ENCODE peak calls at places on chromosomes 1 and 21, in seven cellular contexts. One of them, this sample, is unnamed. For H3K4me1, the result is how much of the 10 kb centered on the place peaks cover.

GRCh38 chr1:154583691-154584212 is 16.2 kb downstream of the CHRNB2 start:
- DNase-seq in BE2C: peak
- DNase-seq in psoas muscle: no peak
- DNase-seq in SK-N-SH: no peak
- DNase-seq in right cardiac atrium: no peak
- DNase-seq in spleen: no peak
- DNase-seq in fibroblast of lung: peak
- DNase-seq in this sample: no peak

GRCh38 chr21:33433001-33433400 is 29.8 kb downstream of the IFNGR2 start:
- DNase-seq in spleen: no peak
- DNase-seq in SK-N-SH: no peak
- DNase-seq in psoas muscle: no peak
- DNase-seq in right cardiac atrium: no peak
- DNase-seq in fibroblast of lung: no peak
- DNase-seq in BE2C: no peak
- DNase-seq in this sample: no peak

GRCh38 chr1:244751271-244751895 is 84.1 kb upstream of the COX20 start:
- DNase-seq in fibroblast of lung: no peak
- DNase-seq in spleen: no peak
- DNase-seq in SK-N-SH: no peak
- DNase-seq in right cardiac atrium: no peak
- DNase-seq in psoas muscle: no peak
- DNase-seq in BE2C: no peak
- DNase-seq in this sample: no peak

GRCh38 chr21:46585191-46585953 is 19.5 kb downstream of the S100B start:
- DNase-seq in spleen: no peak
- DNase-seq in right cardiac atrium: no peak
- DNase-seq in fibroblast of lung: no peak
- DNase-seq in BE2C: peak
- DNase-seq in SK-N-SH: no peak
- DNase-seq in psoas muscle: no peak
- DNase-seq in this sample: no peak

GRCh38 chr1:100100202-100100601 is 32.5 kb downstream of the SASS6 start:
- DNase-seq in SK-N-SH: no peak
- DNase-seq in BE2C: no peak
- DNase-seq in fibroblast of lung: peak
- DNase-seq in spleen: no peak
- DNase-seq in psoas muscle: no peak
- DNase-seq in right cardiac atrium: no peak
- DNase-seq in this sample: no peak

GRCh38 chr1:931380-932177 is 7.9 kb downstream of the SAMD11 start:
- DNase-seq in spleen: no peak
- DNase-seq in right cardiac atrium: no peak
- DNase-seq in psoas muscle: no peak
- DNase-seq in SK-N-SH: no peak
- DNase-seq in BE2C: no peak
- DNase-seq in fibroblast of lung: no peak
- DNase-seq in this sample: no peak

GRCh38 chr1:22340873-22341272 is 110.8 kb upstream of the ZBTB40 start:
- DNase-seq in fibroblast of lung: no peak
- DNase-seq in BE2C: no peak
- DNase-seq in psoas muscle: no peak
- DNase-seq in SK-N-SH: no peak
- DNase-seq in right cardiac atrium: no peak
- DNase-seq in spleen: no peak
- DNase-seq in this sample: no peak

GRCh38 chr21:31623664-31624063 is 35.8 kb upstream of the SOD1 start:
- DNase-seq in spleen: no peak
- DNase-seq in right cardiac atrium: no peak
- DNase-seq in psoas muscle: no peak
- DNase-seq in SK-N-SH: no peak
- DNase-seq in fibroblast of lung: no peak
- DNase-seq in BE2C: no peak
- DNase-seq in this sample: no peak

GRCh38 chr1:113091988-113092602 is 19.1 kb downstream of the LRIG2 start:
- DNase-seq in BE2C: no peak
- DNase-seq in psoas muscle: no peak
- DNase-seq in spleen: no peak
- DNase-seq in fibroblast of lung: no peak
- DNase-seq in SK-N-SH: no peak
- DNase-seq in right cardiac atrium: no peak
- DNase-seq in this sample: no peak

GRCh38 chr1:38038836-38039235 is 7.8 kb downstream of the POU3F1 start:
- DNase-seq in BE2C: no peak
- DNase-seq in SK-N-SH: no peak
- DNase-seq in psoas muscle: no peak
- DNase-seq in spleen: no peak
- DNase-seq in fibroblast of lung: peak
- DNase-seq in right cardiac atrium: no peak
- DNase-seq in this sample: no peak

GRCh38 chr1:158506369-158506987 is 34.5 kb downstream of the OR10R2 start:
- DNase-seq in SK-N-SH: peak
- DNase-seq in BE2C: peak
- DNase-seq in spleen: no peak
- DNase-seq in right cardiac atrium: peak
- DNase-seq in psoas muscle: no peak
- DNase-seq in fibroblast of lung: no peak
- DNase-seq in this sample: peak

GRCh38 chr1:178418284-178418955 is 78.3 kb downstream of the CLEC20A start:
- DNase-seq in fibroblast of lung: no peak
- DNase-seq in spleen: no peak
- DNase-seq in psoas muscle: no peak
- DNase-seq in SK-N-SH: no peak
- DNase-seq in right cardiac atrium: no peak
- DNase-seq in BE2C: no peak
- DNase-seq in this sample: no peak

GRCh38 chr1:24385160-24385939 is 28.2 kb downstream of the STPG1 start:
- DNase-seq in fibroblast of lung: peak
- DNase-seq in SK-N-SH: no peak
- DNase-seq in right cardiac atrium: no peak
- DNase-seq in psoas muscle: no peak
- DNase-seq in spleen: no peak
- DNase-seq in BE2C: no peak
- DNase-seq in this sample: peak

GRCh38 chr1:8992936-8993687 is 33.1 kb downstream of the SLC2A7 start:
- DNase-seq in spleen: no peak
- DNase-seq in psoas muscle: no peak
- DNase-seq in SK-N-SH: no peak
- DNase-seq in fibroblast of lung: no peak
- DNase-seq in right cardiac atrium: no peak
- DNase-seq in BE2C: no peak
- DNase-seq in this sample: no peak

GRCh38 chr21:43315244-43316137 is 111.4 kb downstream of the SIK1 start:
- DNase-seq in spleen: no peak
- DNase-seq in fibroblast of lung: no peak
- DNase-seq in SK-N-SH: no peak
- DNase-seq in right cardiac atrium: peak
- DNase-seq in psoas muscle: peak
- DNase-seq in BE2C: no peak
- DNase-seq in this sample: no peak

GRCh38 chr1:32992489-32993214 is 28.0 kb upstream of the RNF19B start:
- DNase-seq in fibroblast of lung: peak
- DNase-seq in right cardiac atrium: peak
- DNase-seq in spleen: peak
- DNase-seq in psoas muscle: peak
- DNase-seq in BE2C: peak
- DNase-seq in SK-N-SH: no peak
- DNase-seq in this sample: no peak

GRCh38 chr1:41666991-41667631 is 182.6 kb upstream of the EDN2 start:
- DNase-seq in BE2C: no peak
- DNase-seq in right cardiac atrium: no peak
- DNase-seq in spleen: peak
- DNase-seq in SK-N-SH: no peak
- DNase-seq in psoas muscle: no peak
- DNase-seq in fibroblast of lung: peak
- DNase-seq in this sample: no peak

GRCh38 chr1:17842686-17843085 is 87.6 kb downstream of the ACTL8 start:
- DNase-seq in right cardiac atrium: no peak
- DNase-seq in BE2C: no peak
- DNase-seq in SK-N-SH: no peak
- DNase-seq in fibroblast of lung: no peak
- DNase-seq in spleen: no peak
- DNase-seq in psoas muscle: no peak
- DNase-seq in this sample: no peak

GRCh38 chr1:157806431-157807149 is 13.3 kb downstream of the FCRL1 start:
- DNase-seq in SK-N-SH: no peak
- DNase-seq in spleen: peak
- DNase-seq in psoas muscle: no peak
- DNase-seq in fibroblast of lung: no peak
- DNase-seq in right cardiac atrium: peak
- DNase-seq in BE2C: no peak
- DNase-seq in this sample: no peak

GRCh38 chr1:17588048-17588781 is 48.7 kb downstream of the ARHGEF10L start:
- DNase-seq in SK-N-SH: peak
- DNase-seq in psoas muscle: peak
- DNase-seq in fibroblast of lung: peak
- DNase-seq in spleen: no peak
- DNase-seq in right cardiac atrium: peak
- DNase-seq in BE2C: peak
- DNase-seq in this sample: no peak

GRCh38 chr1:171852273-171852672 is 11.0 kb downstream of the DNM3 start:
- DNase-seq in fibroblast of lung: peak
- DNase-seq in right cardiac atrium: no peak
- DNase-seq in SK-N-SH: no peak
- DNase-seq in BE2C: no peak
- DNase-seq in spleen: no peak
- DNase-seq in psoas muscle: no peak
- DNase-seq in this sample: no peak

GRCh38 chr1:26704629-26705028 is 8.8 kb downstream of the ARID1A start:
- DNase-seq in SK-N-SH: no peak
- DNase-seq in right cardiac atrium: peak
- DNase-seq in BE2C: no peak
- DNase-seq in fibroblast of lung: no peak
- DNase-seq in spleen: no peak
- DNase-seq in psoas muscle: no peak
- DNase-seq in this sample: no peak

GRCh38 chr1:26703466-26703865 is 7.7 kb downstream of the ARID1A start:
- DNase-seq in psoas muscle: no peak
- DNase-seq in right cardiac atrium: no peak
- DNase-seq in SK-N-SH: no peak
- DNase-seq in spleen: no peak
- DNase-seq in BE2C: no peak
- DNase-seq in fibroblast of lung: no peak
- DNase-seq in this sample: no peak

GRCh38 chr1:26705788-26706237 is 10.0 kb downstream of the ARID1A start:
- DNase-seq in fibroblast of lung: peak
- DNase-seq in right cardiac atrium: no peak
- DNase-seq in BE2C: no peak
- DNase-seq in SK-N-SH: no peak
- DNase-seq in spleen: no peak
- DNase-seq in psoas muscle: no peak
- DNase-seq in this sample: no peak

GRCh38 chr1:26702680-26703038 is 6.8 kb downstream of the ARID1A start:
- DNase-seq in fibroblast of lung: no peak
- DNase-seq in psoas muscle: no peak
- DNase-seq in right cardiac atrium: no peak
- DNase-seq in SK-N-SH: no peak
- DNase-seq in BE2C: no peak
- DNase-seq in spleen: no peak
- DNase-seq in this sample: no peak

GRCh38 chr1:26706315-26706714 is 10.5 kb downstream of the ARID1A start:
- DNase-seq in fibroblast of lung: no peak
- DNase-seq in right cardiac atrium: no peak
- DNase-seq in SK-N-SH: no peak
- DNase-seq in spleen: no peak
- DNase-seq in psoas muscle: no peak
- DNase-seq in BE2C: no peak
- DNase-seq in this sample: no peak
- H3K4me1 ChIP-seq in fibroblast of lung: under half
- H3K4me1 ChIP-seq in right cardiac atrium: under half
- H3K4me1 ChIP-seq in SK-N-SH: half or more
- H3K4me1 ChIP-seq in spleen: half or more
- H3K4me1 ChIP-seq in psoas muscle: half or more
- H3K4me1 ChIP-seq in BE2C: under half
- H3K4me1 ChIP-seq in this sample: half or more

DNA sequence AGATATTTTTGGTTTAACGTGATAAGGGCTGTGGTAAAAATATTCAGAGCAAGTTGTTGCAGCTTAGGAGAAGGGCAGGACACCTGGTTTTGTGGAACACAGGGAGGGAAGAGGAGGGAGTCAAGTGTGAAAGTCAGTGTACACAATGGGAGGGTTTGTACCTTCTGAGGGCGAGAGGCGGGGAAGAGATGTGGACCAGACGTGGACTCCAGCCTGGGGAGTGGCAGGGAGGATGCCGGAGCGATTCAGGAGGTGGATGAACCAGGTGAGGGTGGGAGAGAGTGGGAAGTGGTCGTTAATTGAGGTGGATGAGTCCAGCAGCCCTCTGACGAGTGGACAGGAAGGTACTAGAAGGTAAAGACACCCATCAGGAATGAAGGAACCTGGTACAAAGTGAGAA is 52.2 kb upstream of the IRF2BP2 start:
- DNase-seq in SK-N-SH: no peak
- DNase-seq in BE2C: no peak
- DNase-seq in psoas muscle: no peak
- DNase-seq in right cardiac atrium: no peak
- DNase-seq in spleen: no peak
- DNase-seq in fibroblast of lung: no peak
- DNase-seq in this sample: no peak
- H3K4me1 ChIP-seq in SK-N-SH: under half
- H3K4me1 ChIP-seq in BE2C: under half
- H3K4me1 ChIP-seq in psoas muscle: under half
- H3K4me1 ChIP-seq in right cardiac atrium: under half
- H3K4me1 ChIP-seq in spleen: under half
- H3K4me1 ChIP-seq in fibroblast of lung: under half
- H3K4me1 ChIP-seq in this sample: under half

GRCh38 chr1:202281316-202282016 is 60.3 kb downstream of the UBE2T start:
- DNase-seq in right cardiac atrium: no peak
- DNase-seq in spleen: peak
- DNase-seq in BE2C: no peak
- DNase-seq in psoas muscle: no peak
- DNase-seq in SK-N-SH: no peak
- DNase-seq in fibroblast of lung: peak
- DNase-seq in this sample: no peak
- H3K4me1 ChIP-seq in right cardiac atrium: under half
- H3K4me1 ChIP-seq in spleen: under half
- H3K4me1 ChIP-seq in BE2C: under half
- H3K4me1 ChIP-seq in psoas muscle: under half
- H3K4me1 ChIP-seq in SK-N-SH: under half
- H3K4me1 ChIP-seq in fibroblast of lung: under half
- H3K4me1 ChIP-seq in this sample: under half

DNA sequence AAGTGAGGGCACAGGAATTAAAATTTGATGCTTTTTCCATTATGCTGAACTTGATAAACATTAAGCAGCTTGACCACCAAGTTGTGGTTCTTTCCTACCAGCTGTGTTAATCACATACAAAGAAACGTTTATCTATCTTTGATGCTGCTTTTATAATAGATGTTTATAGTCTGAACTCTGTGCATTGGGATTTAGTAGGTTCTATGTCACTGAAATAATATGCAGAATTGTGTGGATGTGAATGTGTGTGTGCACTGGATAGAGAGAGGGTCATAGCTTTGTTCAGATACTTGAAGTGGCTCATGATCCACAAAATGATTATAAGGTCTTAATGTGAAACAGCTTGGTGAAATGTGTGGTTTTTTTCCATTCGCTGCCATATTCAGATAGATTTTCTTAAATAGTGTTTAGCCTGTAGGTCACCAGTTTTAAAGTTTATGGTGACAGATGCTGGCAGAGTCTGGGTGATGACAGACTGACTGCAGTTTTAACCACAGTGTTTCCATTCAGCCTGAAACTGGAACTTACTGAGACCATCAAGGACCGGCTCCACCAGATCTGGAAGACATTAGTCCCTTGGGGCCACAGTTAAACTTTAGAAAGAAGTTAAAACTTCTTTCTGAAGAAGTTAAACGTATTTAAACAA is 10.2 kb downstream of the DDI2 start:
- DNase-seq in right cardiac atrium: no peak
- DNase-seq in spleen: no peak
- DNase-seq in BE2C: no peak
- DNase-seq in fibroblast of lung: no peak
- DNase-seq in SK-N-SH: no peak
- DNase-seq in psoas muscle: no peak
- DNase-seq in this sample: no peak
- H3K4me1 ChIP-seq in right cardiac atrium: under half
- H3K4me1 ChIP-seq in spleen: under half
- H3K4me1 ChIP-seq in BE2C: under half
- H3K4me1 ChIP-seq in fibroblast of lung: under half
- H3K4me1 ChIP-seq in SK-N-SH: under half
- H3K4me1 ChIP-seq in psoas muscle: half or more
- H3K4me1 ChIP-seq in this sample: under half